ENCODE peak calls at places on chromosomes 6 and 20, in six cellular contexts. K, W, Q, I, F and G are unnamed samples. For H3K9me3, the result is how much of the 10 kb centered on the place peaks cover.

GRCh38 chr6:100465701-100466409 is 1.1 kb upstream of the SIM1 start:
- DNase-seq in K (peak), W (no peak), Q (peak), I (no peak), F (no peak), G (no peak)

GRCh38 chr6:68468244-68468884 is 166.7 kb upstream of the ADGRB3 start:
- DNase-seq in K (no peak), W (peak), Q (no peak), I (no peak), F (peak), G (no peak)

GRCh38 chr20:35662541-35662940 is 2.2 kb downstream of the CPNE1 start:
- DNase-seq in K (no peak), W (no peak), Q (no peak), I (no peak), F (no peak), G (no peak)

GRCh38 chr6:17178754-17179153 is 76.9 kb downstream of the STMND1 start:
- DNase-seq in K (no peak), W (no peak), Q (no peak), I (no peak), F (no peak), G (no peak)

GRCh38 chr6:84657025-84657424 is 107.4 kb downstream of the TBX18 start:
- DNase-seq in K (no peak), W (no peak), Q (no peak), I (no peak), F (no peak), G (no peak)

GRCh38 chr6:161644521-161644920 is 370.7 kb upstream of the AGPAT4 start:
- DNase-seq in K (no peak), W (no peak), Q (no peak), I (no peak), F (no peak), G (no peak)

GRCh38 chr20:38223743-38224100 is 36.8 kb downstream of the KIAA1755 start:
- DNase-seq in K (no peak), W (no peak), Q (no peak), I (no peak), F (no peak), G (no peak)

GRCh38 chr6:170186006-170186908 is 104.6 kb downstream of the DLL1 start:
- DNase-seq in K (no peak), W (no peak), Q (no peak), I (no peak), F (no peak), G (no peak)

GRCh38 chr6:68400396-68400795 is 234.7 kb upstream of the ADGRB3 start:
- DNase-seq in K (no peak), W (peak), Q (no peak), I (no peak), F (no peak), G (no peak)

GRCh38 chr6:149964243-149965190 is 774 bp downstream of the ULBP1 start:
- DNase-seq in K (peak), W (peak), Q (no peak), I (peak), F (no peak), G (no peak)

GRCh38 chr6:80235647-80236046 is 129.2 kb downstream of the BCKDHB start:
- DNase-seq in K (no peak), W (no peak), Q (no peak), I (no peak), F (no peak), G (no peak)

GRCh38 chr6:5085638-5086293 is 625 bp downstream of the PPP1R3G start:
- DNase-seq in K (peak), W (peak), Q (peak), I (peak), F (no peak), G (peak)

GRCh38 chr20:45105317-45105716 is 4.4 kb upstream of the KCNS1 start:
- DNase-seq in K (no peak), W (no peak), Q (no peak), I (no peak), F (no peak), G (no peak)

GRCh38 chr20:53959849-53960585 is 110.4 kb downstream of the BCAS1 start:
- DNase-seq in K (peak), W (no peak), Q (no peak), I (no peak), F (no peak), G (peak)

GRCh38 chr6:122657601-122658000 is 47.4 kb downstream of the PKIB start:
- DNase-seq in K (peak), W (no peak), Q (no peak), I (peak), F (no peak), G (no peak)

GRCh38 chr6:89313006-89313405 is 2.1 kb downstream of the GABRR2 start:
- DNase-seq in K (peak), W (no peak), Q (no peak), I (peak), F (no peak), G (no peak)

GRCh38 chr6:121143476-121143875 is 190.8 kb downstream of the TBC1D32 start:
- DNase-seq in K (no peak), W (no peak), Q (no peak), I (no peak), F (no peak), G (peak)

GRCh38 chr6:107506145-107506544 is 16.2 kb downstream of the SOBP start:
- DNase-seq in K (no peak), W (no peak), Q (no peak), I (no peak), F (no peak), G (no peak)

GRCh38 chr6:7823552-7823951 is 87.0 kb downstream of the TXNDC5 start:
- DNase-seq in K (no peak), W (no peak), Q (no peak), I (no peak), F (no peak), G (no peak)

GRCh38 chr20:31676534-31677030 is 38.9 kb downstream of the COX4I2 start:
- DNase-seq in K (no peak), W (no peak), Q (no peak), I (no peak), F (no peak), G (no peak)

GRCh38 chr6:154509421-154510143 is 903 bp downstream of the CNKSR3 start:
- DNase-seq in K (peak), W (peak), Q (peak), I (no peak), F (no peak), G (no peak)

GRCh38 chr20:4187147-4187546 is 171.8 kb upstream of the RNF24 start:
- DNase-seq in K (no peak), W (no peak), Q (no peak), I (no peak), F (no peak), G (no peak)

GRCh38 chr6:128275030-128275429 is 245.4 kb downstream of the PTPRK start:
- DNase-seq in K (peak), W (no peak), Q (no peak), I (peak), F (no peak), G (no peak)

GRCh38 chr6:150751296-150751695 is 114.2 kb upstream of the MTHFD1L start:
- DNase-seq in K (no peak), W (no peak), Q (no peak), I (peak), F (no peak), G (no peak)

GRCh38 chr6:24909281-24910216 is 26.2 kb downstream of the RIPOR2 start:
- DNase-seq in K (no peak), W (no peak), Q (no peak), I (no peak), F (no peak), G (no peak)

GRCh38 chr6:10140824-10141223 is 274.1 kb downstream of the TFAP2A start:
- DNase-seq in K (no peak), W (no peak), Q (no peak), I (no peak), F (no peak), G (no peak)

GRCh38 chr6:617485-618100 is 39.3 kb downstream of the HUS1B start:
- DNase-seq in K (no peak), W (peak), Q (no peak), I (no peak), F (no peak), G (peak)

GRCh38 chr6:41228616-41229015 is 467 bp downstream of the TREML4 start:
- DNase-seq in K (peak), W (peak), Q (no peak), I (no peak), F (no peak), G (peak)

GRCh38 chr6:6834356-6835342 is 246.1 kb downstream of the LY86 start:
- DNase-seq in K (no peak), W (no peak), Q (no peak), I (no peak), F (no peak), G (no peak)

GRCh38 chr6:149160943-149161342 is 156.6 kb upstream of the TAB2 start:
- DNase-seq in K (no peak), W (no peak), Q (no peak), I (no peak), F (no peak), G (peak)

GRCh38 chr20:33896509-33896908 is 85.4 kb downstream of the CHMP4B start:
- DNase-seq in K (peak), W (no peak), Q (no peak), I (peak), F (no peak), G (no peak)

GRCh38 chr6:163962627-163963117 is 548.2 kb downstream of the QKI start:
- DNase-seq in K (no peak), W (no peak), Q (no peak), I (no peak), F (no peak), G (no peak)

GRCh38 chr6:30683137-30683979 is 3.1 kb downstream of the PPP1R18 start:
- DNase-seq in K (peak), W (no peak), Q (no peak), I (no peak), F (no peak), G (no peak)

GRCh38 chr6:1316482-1317220 is 4.8 kb downstream of the FOXQ1 start:
- DNase-seq in K (peak), W (peak), Q (no peak), I (no peak), F (no peak), G (peak)

GRCh38 chr6:1232578-1232977 is 79.3 kb upstream of the FOXQ1 start:
- DNase-seq in K (no peak), W (no peak), Q (no peak), I (no peak), F (no peak), G (no peak)

GRCh38 chr6:35072698-35073055 is 68.5 kb downstream of the TCP11 start:
- DNase-seq in K (no peak), W (no peak), Q (no peak), I (no peak), F (no peak), G (no peak)

GRCh38 chr6:158706369-158706982 is 56.6 kb downstream of the SYTL3 start:
- DNase-seq in K (peak), W (peak), Q (no peak), I (peak), F (no peak), G (peak)

GRCh38 chr6:158707826-158708225 is 58.0 kb downstream of the SYTL3 start:
- DNase-seq in K (no peak), W (no peak), Q (no peak), I (no peak), F (no peak), G (no peak)

GRCh38 chr6:158703840-158704822 is 54.3 kb downstream of the SYTL3 start:
- DNase-seq in K (peak), W (peak), Q (peak), I (peak), F (peak), G (peak)

GRCh38 chr6:158707120-158707519 is 57.3 kb downstream of the SYTL3 start:
- DNase-seq in K (peak), W (peak), Q (no peak), I (peak), F (no peak), G (peak)

DNA sequence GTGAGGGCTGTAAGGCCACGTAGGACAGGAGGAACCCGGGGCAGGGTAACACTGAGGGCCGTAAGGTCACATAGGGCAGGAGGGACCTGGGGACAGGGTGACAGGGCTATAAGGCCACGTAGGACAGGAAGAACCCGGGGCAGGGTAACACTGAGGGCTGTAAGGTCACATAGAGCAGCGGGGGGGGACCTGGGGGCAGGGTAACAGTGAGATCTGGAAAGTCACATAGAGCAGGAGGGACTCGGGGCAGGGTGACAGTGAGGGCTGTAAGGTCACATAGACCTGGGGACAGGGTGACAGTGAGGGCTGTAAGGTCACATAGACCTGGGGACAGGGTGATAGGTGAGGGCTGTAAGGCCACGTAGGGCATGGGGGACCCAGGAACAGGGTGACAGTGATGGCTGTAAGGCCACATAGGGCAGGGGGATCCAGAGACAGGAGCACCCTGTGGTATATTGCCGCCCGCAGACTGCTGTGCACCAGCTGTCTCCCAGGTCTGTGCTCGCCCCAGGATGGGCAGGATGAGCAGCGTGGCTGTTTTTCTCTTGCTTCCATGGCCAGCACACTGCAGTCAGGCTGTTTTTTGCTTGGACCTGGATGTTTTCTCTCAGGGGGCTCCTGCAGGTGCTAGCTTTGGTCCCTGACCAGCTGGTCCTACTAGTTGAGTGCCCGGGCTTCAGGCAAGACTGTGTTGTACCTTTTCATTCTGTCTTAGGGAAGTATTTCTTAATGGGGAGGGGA is 55.7 kb downstream of the SYTL3 start:
- DNase-seq in K (no peak), W (no peak), Q (no peak), I (no peak), F (no peak), G (no peak)
- H3K4ac ChIP-seq in K (no peak), W (no peak), Q (peak), I (no peak), F (no peak), G (peak)

GRCh38 chr20:17062712-17063111 is 164.1 kb upstream of the PCSK2 start:
- DNase-seq in K (no peak), W (no peak), Q (no peak), I (no peak), F (no peak), G (no peak)

GRCh38 chr20:17061721-17062120 is 165.1 kb upstream of the PCSK2 start:
- DNase-seq in K (no peak), W (no peak), Q (no peak), I (no peak), F (no peak), G (no peak)

DNA sequence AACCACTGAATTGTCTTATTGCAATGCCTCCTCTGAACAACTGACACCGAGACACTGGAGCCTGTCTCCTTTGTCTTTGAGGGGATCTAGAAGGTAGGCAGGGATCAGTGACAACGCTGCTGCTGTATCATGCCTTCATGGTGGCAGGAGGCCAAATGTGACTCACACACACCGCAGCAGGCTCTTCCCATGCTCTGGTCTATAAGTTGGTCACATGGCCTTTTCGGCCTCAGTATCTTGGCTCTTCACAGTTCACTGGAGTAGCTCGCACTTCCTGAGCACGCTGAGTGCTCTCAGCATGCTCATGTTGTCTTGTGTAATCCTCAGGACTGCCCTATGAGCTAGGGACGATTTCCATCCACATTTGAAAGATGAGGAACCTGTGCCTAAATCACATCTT is 167.4 kb upstream of the PCSK2 start:
- DNase-seq in K (peak), W (no peak), Q (no peak), I (peak), F (no peak), G (no peak)
- H3K9me3 ChIP-seq in K (under half), W (under half), Q (under half), I (under half), F (under half), G (under half)

GRCh38 chr6:117605169-117605826 is 3.0 kb upstream of the GOPC start:
- DNase-seq in K (peak), W (peak), Q (peak), I (peak), F (no peak), G (peak)

GRCh38 chr6:117602899-117603588 is 733 bp upstream of the GOPC start:
- DNase-seq in K (no peak), W (no peak), Q (no peak), I (no peak), F (no peak), G (no peak)

GRCh38 chr6:117601811-117602150 is 530 bp downstream of the GOPC start:
- DNase-seq in K (no peak), W (no peak), Q (no peak), I (no peak), F (no peak), G (peak)

GRCh38 chr6:117600008-117600743 is 2.1 kb downstream of the GOPC start:
- DNase-seq in K (no peak), W (no peak), Q (no peak), I (peak), F (no peak), G (no peak)

GRCh38 chr6:117602151-117602898 is at the start of gene GOPC:
- DNase-seq in K (peak), W (peak), Q (peak), I (peak), F (peak), G (peak)
- H3K18ac ChIP-seq in K (peak), W (peak), Q (peak), I (peak), F (peak), G (peak)

GRCh38 chr20:57711826-57712225 is 2.0 kb upstream of the PMEPA1 start:
- DNase-seq in K (no peak), W (peak), Q (no peak), I (no peak), F (no peak), G (no peak)

GRCh38 chr20:57712851-57713504 is 3.2 kb upstream of the PMEPA1 start:
- DNase-seq in K (no peak), W (no peak), Q (no peak), I (no peak), F (no peak), G (no peak)

GRCh38 chr20:57710841-57711240 is 1.0 kb upstream of the PMEPA1 start:
- DNase-seq in K (no peak), W (no peak), Q (no peak), I (no peak), F (no peak), G (peak)

GRCh38 chr20:57709823-57710799 is at the start of gene PMEPA1:
- DNase-seq in K (peak), W (peak), Q (peak), I (peak), F (peak), G (peak)

DNA sequence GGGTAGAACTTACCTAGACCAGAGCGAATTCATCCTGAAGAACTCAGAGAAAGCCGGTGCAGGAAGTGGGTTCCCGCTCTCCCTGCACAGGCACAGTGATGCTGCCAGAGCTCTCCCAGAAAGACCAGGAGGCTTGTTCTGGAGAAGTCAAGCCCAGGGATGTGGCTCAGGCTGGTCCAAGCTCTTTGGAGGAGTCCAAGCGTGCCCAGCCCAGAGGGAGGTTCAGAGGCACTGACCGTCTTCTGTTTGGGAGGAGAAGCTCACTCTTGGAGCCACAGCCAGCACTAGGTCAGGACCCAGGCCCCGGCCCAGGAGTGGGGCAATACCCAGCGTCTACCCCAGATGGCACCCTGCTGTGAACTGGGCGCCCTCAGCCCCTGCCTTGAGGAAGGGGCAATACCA is 1.5 kb upstream of the PMEPA1 start:
- DNase-seq in K (no peak), W (no peak), Q (no peak), I (no peak), F (no peak), G (no peak)
- H3K4ac ChIP-seq in K (no peak), W (no peak), Q (no peak), I (no peak), F (no peak), G (peak)